ENCODE peak calls at places on chromosomes 3 and 15, in five cellular contexts. K, W, F, S and I are unnamed samples.

GRCh38 chr3:49213998-49214397 is 42.6 kb downstream of the KLHDC8B start:
- DNase-seq in K (no peak), W (no peak), F (no peak), S (no peak), I (no peak)

GRCh38 chr3:150410311-150411105 is 2.4 kb downstream of the TSC22D2 start:
- DNase-seq in K (peak), W (peak), F (peak), S (no peak), I (peak)

GRCh38 chr3:126501054-126501453 is 16.5 kb downstream of the UROC1 start:
- DNase-seq in K (no peak), W (no peak), F (no peak), S (no peak), I (no peak)

GRCh38 chr3:100352296-100353178 is 18.0 kb downstream of the NIT2 start:
- DNase-seq in K (peak), W (no peak), F (no peak), S (no peak), I (no peak)

GRCh38 chr3:176867681-176868663 is 329.3 kb downstream of the TBL1XR1 start:
- DNase-seq in K (peak), W (no peak), F (peak), S (no peak), I (no peak)

GRCh38 chr3:104907507-104907906 is 459.2 kb upstream of the ALCAM start:
- DNase-seq in K (no peak), W (peak), F (no peak), S (peak), I (peak)

GRCh38 chr15:79073336-79073735 is 17.2 kb downstream of the RASGRF1 start:
- DNase-seq in K (no peak), W (no peak), F (no peak), S (no peak), I (no peak)

GRCh38 chr3:169891886-169892285 is 19.5 kb upstream of the SAMD7 start:
- DNase-seq in K (no peak), W (no peak), F (no peak), S (no peak), I (no peak)

GRCh38 chr15:94924971-94925593 is 693.7 kb downstream of the MCTP2 start:
- DNase-seq in K (no peak), W (peak), F (no peak), S (no peak), I (no peak)

GRCh38 chr3:130380398-130380797 is 34.9 kb downstream of the COL6A5 start:
- DNase-seq in K (no peak), W (no peak), F (no peak), S (no peak), I (no peak)

GRCh38 chr3:66642484-66642883 is 141.7 kb upstream of the LRIG1 start:
- DNase-seq in K (peak), W (no peak), F (no peak), S (no peak), I (no peak)

GRCh38 chr3:148815736-148816135 is 11.9 kb upstream of the CPB1 start:
- DNase-seq in K (no peak), W (no peak), F (no peak), S (no peak), I (no peak)

GRCh38 chr15:69661446-69661845 is 208.8 kb downstream of the RPLP1 start:
- DNase-seq in K (no peak), W (no peak), F (no peak), S (no peak), I (no peak)

GRCh38 chr15:80456517-80457497 is 52.6 kb downstream of the ARNT2 start:
- DNase-seq in K (peak), W (peak), F (no peak), S (peak), I (no peak)

GRCh38 chr15:92638291-92638708 is 17.3 kb downstream of the FAM174B start:
- DNase-seq in K (peak), W (no peak), F (peak), S (no peak), I (no peak)

GRCh38 chr3:17901893-17902292 is 159.5 kb upstream of the TBC1D5 start:
- DNase-seq in K (no peak), W (no peak), F (no peak), S (no peak), I (no peak)

GRCh38 chr3:10466186-10466585 is 39.2 kb downstream of the ATP2B2 start:
- DNase-seq in K (no peak), W (no peak), F (no peak), S (no peak), I (no peak)

GRCh38 chr3:170078620-170079281 is 41.0 kb downstream of the GPR160 start:
- DNase-seq in K (no peak), W (no peak), F (no peak), S (no peak), I (no peak)

GRCh38 chr3:102179321-102180290 is 255.2 kb upstream of the ZPLD1 start:
- DNase-seq in K (no peak), W (peak), F (no peak), S (no peak), I (peak)

GRCh38 chr3:10772230-10773161 is 43.5 kb upstream of the SLC6A11 start:
- DNase-seq in K (no peak), W (peak), F (no peak), S (peak), I (no peak)

GRCh38 chr3:82240322-82240721 is 478.9 kb upstream of the GBE1 start:
- DNase-seq in K (no peak), W (no peak), F (no peak), S (no peak), I (no peak)

GRCh38 chr3:38497026-38497425 is 886 bp downstream of the EXOG start:
- DNase-seq in K (no peak), W (peak), F (no peak), S (peak), I (peak)

GRCh38 chr3:64902991-64903390 is 215.2 kb upstream of the ADAMTS9 start:
- DNase-seq in K (no peak), W (peak), F (no peak), S (peak), I (peak)

GRCh38 chr3:78659386-78659987 is 1108.3 kb downstream of the ROBO1 start:
- DNase-seq in K (peak), W (peak), F (no peak), S (peak), I (peak)

GRCh38 chr3:161682715-161683114 is 186.1 kb downstream of the OTOL1 start:
- DNase-seq in K (no peak), W (no peak), F (no peak), S (peak), I (no peak)
- TF ChIP-seq CTCF in K (no peak), W (no peak), F (no peak), S (no peak), I (no peak)

GRCh38 chr15:73991260-73991659 is 835 bp downstream of the STOML1 start:
- DNase-seq in K (peak), W (peak), F (no peak), S (peak), I (peak)
- H3K4me3 ChIP-seq in K (peak), W (peak), F (peak), S (peak), I (peak)

DNA sequence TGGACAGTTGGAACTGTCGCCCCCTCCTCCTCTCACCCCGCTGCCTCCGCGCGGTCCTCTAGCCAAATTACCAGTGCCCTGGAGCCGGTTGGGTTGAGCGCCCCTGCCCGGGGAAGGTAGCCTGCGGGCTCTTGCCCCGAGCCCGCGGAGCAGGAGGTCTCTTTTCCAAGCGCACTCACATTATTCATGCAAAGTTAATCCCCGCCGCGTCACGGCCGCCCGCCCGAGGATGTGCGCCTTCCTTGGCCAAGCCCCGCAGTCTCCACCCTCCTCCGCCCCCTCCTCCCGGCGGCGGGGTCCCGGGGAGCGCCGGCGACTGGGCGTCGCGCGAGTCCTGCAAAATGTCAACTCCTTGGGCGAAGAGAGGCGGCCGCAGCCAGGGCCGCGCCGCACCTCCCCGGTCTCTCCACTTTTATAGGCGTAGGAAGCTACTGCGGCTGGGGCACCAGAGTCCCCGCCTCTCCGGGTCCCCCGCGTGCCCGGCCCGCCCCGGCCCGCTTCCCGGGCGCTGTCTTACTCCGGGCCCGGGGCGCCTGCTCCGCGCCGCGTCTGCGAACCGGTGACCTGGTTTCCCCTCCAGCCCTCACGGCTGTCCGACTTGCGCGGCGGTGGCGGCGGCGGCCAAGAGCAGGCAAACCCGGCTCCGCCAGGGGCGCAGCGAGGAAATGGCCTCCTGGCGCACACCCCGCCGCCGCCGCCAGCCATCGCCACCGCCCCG is at the start of gene THRB:
- DNase-seq in K (peak), W (peak), F (peak), S (peak), I (peak)
- TF ChIP-seq CTCF in K (peak), W (peak), F (no peak), S (peak), I (peak)

GRCh38 chr15:100981086-100981485 is 61.9 kb downstream of the LRRK1 start:
- DNase-seq in K (no peak), W (no peak), F (no peak), S (no peak), I (no peak)
- H3K4me3 ChIP-seq in K (no peak), W (no peak), F (no peak), S (no peak), I (no peak)

DNA sequence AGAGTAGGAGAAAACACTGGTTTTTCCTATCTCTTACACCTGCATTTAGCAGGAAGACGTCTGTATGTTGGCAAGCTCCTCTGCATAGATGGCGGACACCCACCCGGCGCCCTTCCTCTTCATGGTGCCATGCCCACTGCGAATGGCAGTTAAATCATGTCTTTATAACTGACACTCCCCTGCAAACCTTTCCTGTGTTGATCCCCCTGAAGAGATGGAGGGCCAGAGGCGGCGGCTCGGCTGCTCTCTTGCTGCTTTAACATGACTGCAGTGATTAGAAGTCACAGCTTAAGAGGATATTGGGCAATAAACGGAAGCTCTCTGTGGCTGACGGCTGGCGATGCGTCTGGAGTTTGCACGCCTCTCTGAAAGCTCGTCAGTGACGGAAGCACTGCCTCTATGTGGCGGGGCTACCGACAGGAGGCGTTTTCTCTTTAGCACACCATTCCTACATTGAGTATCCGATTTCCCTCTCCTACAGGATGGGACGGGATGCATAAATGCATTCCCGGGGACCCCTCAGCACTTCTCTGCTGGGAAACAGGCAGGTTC is 25.5 kb upstream of the SNRPA1 start:
- DNase-seq in K (peak), W (peak), F (no peak), S (peak), I (peak)
- TF ChIP-seq CTCF in K (peak), W (peak), F (no peak), S (no peak), I (peak)

DNA sequence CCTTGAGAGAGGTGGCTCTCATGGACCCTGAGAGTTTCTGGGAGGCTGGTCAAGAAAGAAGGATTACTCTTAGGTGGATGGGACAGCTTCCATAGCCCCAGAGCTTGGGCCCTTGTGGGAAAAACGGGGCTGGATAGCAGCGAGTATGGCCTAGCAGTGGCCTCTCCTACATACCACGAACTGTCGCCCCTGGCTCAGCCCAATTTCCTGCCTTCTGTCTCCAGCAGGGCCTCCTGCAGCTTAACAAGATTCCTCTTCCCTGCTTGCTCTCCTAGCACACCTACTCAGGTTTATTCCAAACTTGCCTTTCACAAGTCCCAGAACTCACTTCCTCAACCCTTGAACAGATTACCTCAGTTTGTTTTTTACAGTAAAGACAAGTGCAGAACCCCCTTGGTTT is 139.7 kb upstream of the TPM1 start:
- DNase-seq in K (no peak), W (no peak), F (no peak), S (no peak), I (no peak)
- H3K4me3 ChIP-seq in K (no peak), W (no peak), F (no peak), S (no peak), I (no peak)